ENCODE peak calls at places on chromosome 22, in five cellular contexts. K is retinal pigment epithelial cell, B is nucleus accumbens, W is kidney epithelial cell, L is fibroblast of mammary gland. D is an unnamed sample.

GRCh38 chr22:42933783-42934144 is 76.7 kb upstream of the ARFGAP3 start:
- DNase-seq in K (peak; percentile 94), B (no peak), W (peak; percentile 77), L (peak; percentile 94), D (peak; percentile 97)

GRCh38 chr22:43944670-43945430 is 10.4 kb upstream of the SAMM50 start:
- DNase-seq in K (no peak), B (no peak), W (no peak), L (no peak), D (no peak)

GRCh38 chr22:41781508-41781906 is 19.0 kb upstream of the CCDC134 start:
- DNase-seq in K (no peak), B (no peak), W (no peak), L (no peak), D (no peak)

GRCh38 chr22:36432592-36433317 is 45.0 kb upstream of the MYH9 start:
- DNase-seq in K (no peak), B (no peak), W (no peak), L (no peak), D (no peak)

GRCh38 chr22:17191163-17191562 is 28.1 kb downstream of the ADA2 start:
- DNase-seq in K (no peak), B (no peak), W (no peak), L (peak; percentile 69), D (peak; percentile 55)

GRCh38 chr22:20655623-20656022 is 118.3 kb upstream of the SERPIND1 start:
- DNase-seq in K (no peak), B (no peak), W (no peak), L (no peak), D (no peak)

GRCh38 chr22:47210112-47210657 is 447.7 kb downstream of the TBC1D22A start:
- DNase-seq in K (no peak), B (no peak), W (no peak), L (no peak), D (no peak)

GRCh38 chr22:43890901-43891331 is 897 bp downstream of the PNPLA5 start:
- DNase-seq in K (no peak), B (no peak), W (no peak), L (no peak), D (peak; percentile 33)

GRCh38 chr22:48905206-48905975 is 922.3 kb downstream of the BRD1 start:
- DNase-seq in K (no peak), B (no peak), W (no peak), L (no peak), D (no peak)

GRCh38 chr22:38823637-38824036 is 20.2 kb downstream of the NPTXR start:
- DNase-seq in K (no peak), B (no peak), W (no peak), L (no peak), D (no peak)

GRCh38 chr22:27132400-27132799 is 475.0 kb downstream of the MIAT start:
- DNase-seq in K (no peak), B (no peak), W (no peak), L (no peak), D (no peak)

GRCh38 chr22:29359469-29359868 is 28.9 kb downstream of the AP1B1 start:
- DNase-seq in K (no peak), B (no peak), W (no peak), L (peak; percentile 55), D (peak; percentile 53)

GRCh38 chr22:42151924-42152635 is 21.5 kb upstream of the CYP2D6 start:
- DNase-seq in K (no peak), B (no peak), W (no peak), L (no peak), D (no peak)

GRCh38 chr22:36797988-36798670 is 18.7 kb downstream of the PVALB start:
- DNase-seq in K (no peak), B (no peak), W (no peak), L (no peak), D (no peak)

GRCh38 chr22:46192210-46192993 is 42.1 kb downstream of the PPARA start:
- DNase-seq in K (no peak), B (no peak), W (no peak), L (no peak), D (no peak)

GRCh38 chr22:50717709-50718351 is 20.2 kb upstream of the ACR start:
- DNase-seq in K (no peak), B (no peak), W (no peak), L (no peak), D (no peak)

GRCh38 chr22:17113600-17113999 is 7.6 kb downstream of the TMEM121B start:
- DNase-seq in K (no peak), B (no peak), W (no peak), L (no peak), D (no peak)

GRCh38 chr22:35023692-35024363 is 42.1 kb upstream of the ISX start:
- DNase-seq in K (no peak), B (peak; percentile 23), W (no peak), L (peak; percentile 39), D (no peak)

GRCh38 chr22:24429411-24430365 is 2.3 kb downstream of the ADORA2A start:
- DNase-seq in K (no peak), B (no peak), W (no peak), L (no peak), D (peak; percentile 22)